ENCODE peak calls at places on chromosomes 7 and 10, in ten cellular contexts. P is amniotic stem cell, H is endothelial cell, O is glutamatergic neuron, A is adrenal gland, J is SW 1271, W is GM06990, N is GM04504, Q is adipocyte, F is NCI-H1092 treated with DMSO at 0.1 percent for 48 hours. I is an unnamed sample.

GRCh38 chr10:44807451-44807850 is 103.7 kb upstream of the TMEM72 start:
- DNase-seq in P (no peak), H (no peak), O (no peak), A (no peak), J (no peak), W (no peak), N (no peak), Q (no peak), F (no peak), I (no peak)

GRCh38 chr10:129193148-129193547 is 273.9 kb upstream of the MGMT start:
- DNase-seq in P (no peak), H (no peak), O (no peak), A (no peak), J (no peak), W (no peak), N (no peak), Q (no peak), F (no peak), I (no peak)

GRCh38 chr7:10973942-10974716 is 457 bp downstream of the PHF14 start:
- DNase-seq in P (no peak), H (peak; percentile 62), O (peak; percentile 74), A (peak; percentile 39), J (no peak), W (no peak), N (peak; percentile 4), Q (peak; percentile 60), F (peak; percentile 76), I (peak; percentile 10)

GRCh38 chr7:51452694-51453093 is 136.1 kb upstream of the COBL start:
- DNase-seq in P (no peak), H (no peak), O (no peak), A (no peak), J (no peak), W (no peak), N (no peak), Q (no peak), F (no peak), I (no peak)

GRCh38 chr7:129779602-129780256 is 168.2 kb downstream of the NRF1 start:
- DNase-seq in P (no peak), H (no peak), O (no peak), A (no peak), J (no peak), W (peak; percentile 75), N (no peak), Q (peak; percentile 38), F (no peak), I (no peak)

GRCh38 chr7:79398145-79398749 is 55.2 kb downstream of the MAGI2 start:
- DNase-seq in P (no peak), H (no peak), O (no peak), A (no peak), J (no peak), W (no peak), N (no peak), Q (peak; percentile 28), F (no peak), I (no peak)

GRCh38 chr10:75396861-75397570 is 4.5 kb downstream of the ZNF503 start:
- DNase-seq in P (no peak), H (peak; percentile 51), O (peak; percentile 49), A (peak; percentile 29), J (no peak), W (no peak), N (no peak), Q (peak; percentile 48), F (no peak), I (no peak)

GRCh38 chr7:98840604-98841508 is 29.0 kb downstream of the TMEM130 start:
- DNase-seq in P (no peak), H (no peak), O (no peak), A (peak; percentile 29), J (no peak), W (no peak), N (no peak), Q (no peak), F (no peak), I (peak; percentile 37)

GRCh38 chr7:127844707-127845331 is 186.4 kb downstream of the LRRC4 start:
- DNase-seq in P (no peak), H (no peak), O (no peak), A (peak; percentile 83), J (no peak), W (no peak), N (no peak), Q (peak; percentile 32), F (peak; percentile 85), I (no peak)

GRCh38 chr7:40799-41750 is 151.3 kb upstream of the FAM20C start:
- DNase-seq in P (no peak), H (peak; percentile 1), O (no peak), A (no peak), J (no peak), W (no peak), N (no peak), Q (no peak), F (no peak), I (no peak)

GRCh38 chr10:4191354-4191753 is 406.3 kb upstream of the KLF6 start:
- DNase-seq in P (no peak), H (no peak), O (no peak), A (no peak), J (no peak), W (no peak), N (no peak), Q (no peak), F (no peak), I (no peak)

GRCh38 chr10:127012769-127013152 is 107.5 kb downstream of the DOCK1 start:
- DNase-seq in P (no peak), H (no peak), O (peak; percentile 49), A (peak; percentile 88), J (no peak), W (no peak), N (no peak), Q (no peak), F (no peak), I (no peak)